ENCODE peak calls at places on chromosome 5, in eight cellular contexts. S, W, M, H, Y, R, J and O are unnamed samples.

GRCh38 chr5:83357621-83358231 is 113.8 kb upstream of the VCAN start:
- DNase-seq in S (no peak), W (no peak), M (no peak), H (no peak), Y (no peak), R (no peak), J (no peak), O (no peak)

GRCh38 chr5:96434201-96434645 is 1.2 kb upstream of the PCSK1 start:
- DNase-seq in S (peak), W (peak), M (peak), H (peak), Y (no peak), R (no peak), J (peak), O (peak)

GRCh38 chr5:130323804-130324454 is 419.7 kb downstream of the CHSY3 start:
- DNase-seq in S (no peak), W (no peak), M (peak), H (no peak), Y (no peak), R (peak), J (no peak), O (peak)

GRCh38 chr5:25568989-25569625 is 924.3 kb upstream of the CDH10 start:
- DNase-seq in S (no peak), W (no peak), M (no peak), H (no peak), Y (no peak), R (no peak), J (no peak), O (no peak)

GRCh38 chr5:125357660-125358059 is 611.2 kb upstream of the ZNF608 start:
- DNase-seq in S (no peak), W (no peak), M (no peak), H (no peak), Y (no peak), R (no peak), J (no peak), O (no peak)

GRCh38 chr5:126855266-126855665 is 78.3 kb downstream of the LMNB1 start:
- DNase-seq in S (no peak), W (no peak), M (peak), H (no peak), Y (peak), R (no peak), J (no peak), O (no peak)

GRCh38 chr5:139306628-139307379 is 13.3 kb downstream of the MATR3 start:
- DNase-seq in S (no peak), W (no peak), M (no peak), H (no peak), Y (no peak), R (no peak), J (no peak), O (no peak)

GRCh38 chr5:151923865-151924264 is 786 bp downstream of the GLRA1 start:
- DNase-seq in S (peak), W (peak), M (peak), H (no peak), Y (peak), R (no peak), J (no peak), O (no peak)

GRCh38 chr5:107458322-107458721 is 212.4 kb downstream of the EFNA5 start:
- DNase-seq in S (no peak), W (no peak), M (no peak), H (no peak), Y (no peak), R (no peak), J (no peak), O (no peak)

GRCh38 chr5:169706758-169707450 is 69.8 kb downstream of the DOCK2 start:
- DNase-seq in S (peak), W (peak), M (peak), H (no peak), Y (no peak), R (no peak), J (no peak), O (peak)

GRCh38 chr5:44665101-44665701 is 143.5 kb upstream of the MRPS30 start:
- DNase-seq in S (peak), W (no peak), M (no peak), H (no peak), Y (no peak), R (no peak), J (no peak), O (no peak)

GRCh38 chr5:79133121-79133656 is 21.6 kb downstream of the BHMT start:
- DNase-seq in S (peak), W (peak), M (peak), H (no peak), Y (no peak), R (no peak), J (no peak), O (no peak)

GRCh38 chr5:135847976-135848375 is 13.5 kb downstream of the SLC25A48 start:
- DNase-seq in S (no peak), W (no peak), M (no peak), H (no peak), Y (no peak), R (no peak), J (no peak), O (no peak)

GRCh38 chr5:144206136-144206535 is 35.5 kb downstream of the KCTD16 start:
- DNase-seq in S (no peak), W (no peak), M (no peak), H (no peak), Y (no peak), R (no peak), J (no peak), O (no peak)

GRCh38 chr5:57445006-57445714 is 37.5 kb downstream of the ACTBL2 start:
- DNase-seq in S (no peak), W (no peak), M (no peak), H (no peak), Y (peak), R (no peak), J (no peak), O (no peak)

GRCh38 chr5:57439601-57440000 is 43.0 kb downstream of the ACTBL2 start:
- DNase-seq in S (no peak), W (no peak), M (no peak), H (no peak), Y (peak), R (no peak), J (no peak), O (no peak)

GRCh38 chr5:57438162-57438561 is 44.4 kb downstream of the ACTBL2 start:
- DNase-seq in S (peak), W (no peak), M (no peak), H (no peak), Y (no peak), R (no peak), J (no peak), O (no peak)

GRCh38 chr5:57442080-57442839 is 40.4 kb downstream of the ACTBL2 start:
- DNase-seq in S (peak), W (peak), M (peak), H (no peak), Y (peak), R (no peak), J (no peak), O (peak)

GRCh38 chr5:57441557-57441956 is 41.1 kb downstream of the ACTBL2 start:
- DNase-seq in S (peak), W (peak), M (peak), H (no peak), Y (peak), R (no peak), J (no peak), O (peak)
- H3K4me3 ChIP-seq in S (no peak), W (no peak), M (no peak), H (no peak), Y (no peak), R (no peak), J (no peak), O (no peak)

DNA sequence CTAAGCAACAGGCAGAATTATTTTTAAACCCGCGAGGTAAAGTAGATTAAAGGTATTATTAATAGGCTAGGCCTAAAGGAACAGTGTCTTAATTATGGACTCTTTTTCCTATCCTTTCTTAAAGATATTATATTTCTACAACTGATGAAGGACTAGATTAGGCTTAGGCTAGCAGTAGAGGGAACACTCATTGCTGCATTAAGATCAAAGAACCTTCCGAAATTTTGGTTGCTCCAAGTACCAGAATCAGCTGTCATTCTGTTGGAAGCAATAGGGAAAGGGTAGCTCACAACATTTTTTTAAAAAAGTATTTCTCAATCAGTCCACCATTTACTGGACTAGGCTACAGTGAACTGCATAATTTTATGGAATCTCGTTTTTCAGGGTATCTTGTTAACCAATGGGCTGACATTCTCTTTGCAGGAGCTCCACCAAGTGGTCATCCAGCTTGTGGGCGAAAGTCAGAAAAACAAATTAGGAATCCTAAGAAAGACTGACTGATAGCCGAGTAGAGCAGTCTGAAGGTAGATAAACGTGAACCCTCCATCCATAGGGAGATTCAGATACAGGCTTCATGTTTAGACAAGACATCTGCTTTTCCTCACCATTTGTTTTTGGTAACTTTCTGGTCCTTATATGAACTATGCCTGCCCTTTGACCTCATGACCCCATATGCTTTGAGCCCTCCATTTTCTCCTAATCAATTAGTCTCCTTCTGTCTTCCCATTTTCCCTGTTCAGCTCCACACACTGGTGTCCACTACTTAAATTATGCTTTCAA is 103.6 kb upstream of the CHD1 start:
- DNase-seq in S (peak), W (peak), M (peak), H (peak), Y (no peak), R (no peak), J (peak), O (peak)
- TF ChIP-seq CTCF in S (peak), W (peak), M (peak), H (peak), Y (peak), R (peak), J (peak), O (peak)

DNA sequence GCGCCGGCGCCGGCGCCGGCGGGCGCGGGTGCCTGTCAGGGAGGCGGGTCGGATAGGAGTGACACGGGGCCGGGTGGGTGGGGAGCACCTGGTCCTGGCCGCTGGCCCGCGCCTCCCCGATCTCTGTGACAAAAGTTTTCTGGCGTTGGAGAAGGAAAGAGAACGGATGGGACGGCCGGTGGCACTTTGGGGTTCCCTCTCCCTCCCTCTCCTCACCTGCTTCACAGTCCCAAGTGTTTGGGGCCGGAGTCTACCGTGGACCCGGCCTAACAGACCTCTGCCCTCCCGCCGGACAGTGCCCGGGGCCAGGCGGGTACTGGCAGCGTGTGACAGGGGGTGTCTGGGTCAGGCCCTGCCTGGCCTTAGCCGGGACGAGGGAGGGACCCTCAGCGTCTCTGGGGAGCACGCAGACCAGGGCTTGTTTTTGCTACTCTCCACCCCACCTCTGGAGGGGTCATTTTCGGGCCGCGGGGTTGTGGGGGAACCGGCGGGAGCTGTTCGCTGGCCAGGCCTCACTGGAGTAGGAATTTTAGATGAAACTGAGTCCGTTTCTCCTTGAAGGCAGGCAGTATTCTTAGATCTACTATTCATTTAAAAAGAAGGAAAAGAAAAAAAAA is 1.7 kb downstream of the PRDM6 start:
- DNase-seq in S (no peak), W (no peak), M (no peak), H (peak), Y (no peak), R (no peak), J (no peak), O (no peak)
- H3K4me3 ChIP-seq in S (peak), W (peak), M (peak), H (peak), Y (peak), R (no peak), J (no peak), O (peak)

DNA sequence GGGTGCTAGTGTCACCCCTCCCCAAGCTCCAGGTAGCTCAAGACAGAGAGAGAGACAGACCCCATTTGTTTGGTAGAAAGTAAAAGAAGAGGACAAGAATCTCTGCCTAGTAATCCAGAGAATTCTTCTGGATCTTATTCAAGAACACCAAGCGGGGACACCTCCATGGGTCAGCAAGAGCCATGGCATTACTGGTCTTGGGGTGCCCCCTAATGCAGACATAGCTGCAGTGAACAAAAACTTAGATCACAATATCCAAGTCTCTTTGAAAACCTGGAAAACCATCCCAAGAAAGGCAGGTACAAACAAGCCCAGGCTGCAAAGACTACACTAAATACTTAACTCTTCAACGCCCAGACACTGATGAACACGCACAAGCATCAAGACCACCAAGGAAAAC is 29.9 kb upstream of the PDE4D start:
- DNase-seq in S (peak), W (peak), M (peak), H (no peak), Y (no peak), R (no peak), J (no peak), O (no peak)
- TF ChIP-seq CTCF in S (peak), W (no peak), M (peak), H (no peak), Y (no peak), R (no peak), J (no peak), O (no peak)

GRCh38 chr5:179732918-179733763 is 519 bp downstream of the MAML1 start:
- DNase-seq in S (peak), W (peak), M (peak), H (peak), Y (no peak), R (no peak), J (peak), O (no peak)
- H3K4me3 ChIP-seq in S (peak), W (peak), M (peak), H (peak), Y (peak), R (peak), J (peak), O (peak)

DNA sequence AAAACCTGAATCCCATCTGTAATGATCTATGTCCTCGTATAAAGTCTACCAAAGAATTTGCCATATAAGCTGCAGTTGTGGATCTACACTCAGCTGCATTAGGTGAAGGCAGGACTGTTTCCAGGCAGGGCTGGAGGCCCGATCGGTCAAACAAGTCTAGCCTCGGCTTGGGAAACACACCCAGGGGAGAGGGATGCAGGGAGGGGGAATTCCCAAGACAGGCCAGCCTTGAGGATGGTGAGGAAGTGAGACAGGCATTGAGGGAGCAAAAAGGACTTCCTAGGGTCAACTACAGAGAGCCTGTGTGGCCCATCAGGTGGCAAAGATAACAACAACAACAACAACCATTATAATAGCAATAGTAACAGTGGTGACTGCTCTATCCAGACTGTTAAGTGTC is 174.1 kb upstream of the FSTL4 start:
- DNase-seq in S (no peak), W (no peak), M (no peak), H (no peak), Y (no peak), R (no peak), J (no peak), O (no peak)
- TF ChIP-seq CTCF in S (no peak), W (no peak), M (no peak), H (no peak), Y (no peak), R (no peak), J (no peak), O (no peak)

GRCh38 chr5:141398608-141399007 is 861 bp downstream of the PCDHGB5 start:
- DNase-seq in S (no peak), W (no peak), M (no peak), H (no peak), Y (no peak), R (no peak), J (no peak), O (no peak)
- H3K4me3 ChIP-seq in S (peak), W (no peak), M (no peak), H (no peak), Y (no peak), R (no peak), J (no peak), O (no peak)

GRCh38 chr5:141208478-141208877 is at the start of gene PCDHB12:
- DNase-seq in S (no peak), W (peak), M (no peak), H (no peak), Y (no peak), R (no peak), J (peak), O (no peak)
- TF ChIP-seq CTCF in S (no peak), W (peak), M (no peak), H (no peak), Y (peak), R (no peak), J (no peak), O (peak)